ENCODE peak calls at places on chromosomes 2 and 18, in seven cellular contexts. One of them, this sample, is unnamed.

GRCh38 chr2:167856190-167856589 is 391.2 kb downstream of the STK39 start:
- DNase-seq in fibroblast of villous mesenchyme: no peak
- DNase-seq in gastrocnemius medialis: no peak
- DNase-seq in NT2/D1: no peak
- DNase-seq in AG04450: no peak
- DNase-seq in GM12878: no peak
- DNase-seq in sigmoid colon: no peak
- DNase-seq in this sample: no peak

GRCh38 chr2:230924470-230925341 is at the start of gene GPR55:
- DNase-seq in fibroblast of villous mesenchyme: no peak
- DNase-seq in gastrocnemius medialis: no peak
- DNase-seq in NT2/D1: no peak
- DNase-seq in AG04450: no peak
- DNase-seq in GM12878: peak; percentile 56
- DNase-seq in sigmoid colon: peak; percentile 60
- DNase-seq in this sample: peak; percentile 54

GRCh38 chr2:19916385-19916784 is 14.6 kb upstream of the TTC32 start:
- DNase-seq in fibroblast of villous mesenchyme: no peak
- DNase-seq in gastrocnemius medialis: no peak
- DNase-seq in NT2/D1: no peak
- DNase-seq in AG04450: no peak
- DNase-seq in GM12878: no peak
- DNase-seq in sigmoid colon: no peak
- DNase-seq in this sample: no peak

GRCh38 chr2:193303464-193303863 is 1108.7 kb upstream of the TMEFF2 start:
- DNase-seq in fibroblast of villous mesenchyme: no peak
- DNase-seq in gastrocnemius medialis: no peak
- DNase-seq in NT2/D1: no peak
- DNase-seq in AG04450: no peak
- DNase-seq in GM12878: no peak
- DNase-seq in sigmoid colon: no peak
- DNase-seq in this sample: no peak

GRCh38 chr2:111138834-111139233 is 18.1 kb downstream of the BCL2L11 start:
- DNase-seq in fibroblast of villous mesenchyme: no peak
- DNase-seq in gastrocnemius medialis: no peak
- DNase-seq in NT2/D1: no peak
- DNase-seq in AG04450: no peak
- DNase-seq in GM12878: no peak
- DNase-seq in sigmoid colon: no peak
- DNase-seq in this sample: no peak

GRCh38 chr2:29223851-29224692 is 108.9 kb downstream of the CLIP4 start:
- DNase-seq in fibroblast of villous mesenchyme: peak; percentile 85
- DNase-seq in gastrocnemius medialis: peak; percentile 51
- DNase-seq in NT2/D1: no peak
- DNase-seq in AG04450: peak; percentile 11
- DNase-seq in GM12878: no peak
- DNase-seq in sigmoid colon: peak; percentile 80
- DNase-seq in this sample: peak; percentile 80

GRCh38 chr2:163723881-163724280 is 11.9 kb downstream of the FIGN start:
- DNase-seq in fibroblast of villous mesenchyme: no peak
- DNase-seq in gastrocnemius medialis: no peak
- DNase-seq in NT2/D1: no peak
- DNase-seq in AG04450: no peak
- DNase-seq in GM12878: no peak
- DNase-seq in sigmoid colon: no peak
- DNase-seq in this sample: no peak

GRCh38 chr18:57794951-57795728 is 8.0 kb downstream of the ATP8B1 start:
- DNase-seq in fibroblast of villous mesenchyme: no peak
- DNase-seq in gastrocnemius medialis: no peak
- DNase-seq in NT2/D1: no peak
- DNase-seq in AG04450: no peak
- DNase-seq in GM12878: no peak
- DNase-seq in sigmoid colon: no peak
- DNase-seq in this sample: no peak

GRCh38 chr18:23155537-23155936 is 20.3 kb downstream of the CABLES1 start:
- DNase-seq in fibroblast of villous mesenchyme: no peak
- DNase-seq in gastrocnemius medialis: no peak
- DNase-seq in NT2/D1: no peak
- DNase-seq in AG04450: no peak
- DNase-seq in GM12878: no peak
- DNase-seq in sigmoid colon: no peak
- DNase-seq in this sample: no peak

GRCh38 chr18:70365361-70365760 is 76.5 kb downstream of the SOCS6 start:
- DNase-seq in fibroblast of villous mesenchyme: no peak
- DNase-seq in gastrocnemius medialis: no peak
- DNase-seq in NT2/D1: no peak
- DNase-seq in AG04450: no peak
- DNase-seq in GM12878: no peak
- DNase-seq in sigmoid colon: no peak
- DNase-seq in this sample: no peak

GRCh38 chr2:68994864-68995263 is 18.1 kb upstream of the ANTXR1 start:
- DNase-seq in fibroblast of villous mesenchyme: peak; percentile 33
- DNase-seq in gastrocnemius medialis: peak; percentile 13
- DNase-seq in NT2/D1: no peak
- DNase-seq in AG04450: no peak
- DNase-seq in GM12878: no peak
- DNase-seq in sigmoid colon: peak; percentile 64
- DNase-seq in this sample: peak; percentile 76

GRCh38 chr2:8285081-8285480 is 396.8 kb upstream of the ID2 start:
- DNase-seq in fibroblast of villous mesenchyme: no peak
- DNase-seq in gastrocnemius medialis: no peak
- DNase-seq in NT2/D1: no peak
- DNase-seq in AG04450: no peak
- DNase-seq in GM12878: no peak
- DNase-seq in sigmoid colon: no peak
- DNase-seq in this sample: no peak

GRCh38 chr18:44090453-44090852 is 590.2 kb upstream of the SETBP1 start:
- DNase-seq in fibroblast of villous mesenchyme: no peak
- DNase-seq in gastrocnemius medialis: no peak
- DNase-seq in NT2/D1: no peak
- DNase-seq in AG04450: no peak
- DNase-seq in GM12878: no peak
- DNase-seq in sigmoid colon: no peak
- DNase-seq in this sample: no peak

GRCh38 chr2:67600472-67600871 is 203.3 kb downstream of the ETAA1 start:
- DNase-seq in fibroblast of villous mesenchyme: no peak
- DNase-seq in gastrocnemius medialis: no peak
- DNase-seq in NT2/D1: no peak
- DNase-seq in AG04450: no peak
- DNase-seq in GM12878: no peak
- DNase-seq in sigmoid colon: no peak
- DNase-seq in this sample: no peak

GRCh38 chr2:68463287-68463877 is 3.7 kb downstream of the FBXO48 start:
- DNase-seq in fibroblast of villous mesenchyme: peak; percentile 71
- DNase-seq in gastrocnemius medialis: no peak
- DNase-seq in NT2/D1: peak; percentile 57
- DNase-seq in AG04450: peak; percentile 21
- DNase-seq in GM12878: no peak
- DNase-seq in sigmoid colon: no peak
- DNase-seq in this sample: no peak

GRCh38 chr2:263774-264492 is at the start of gene SH3YL1:
- DNase-seq in fibroblast of villous mesenchyme: peak; percentile 41
- DNase-seq in gastrocnemius medialis: peak; percentile 6
- DNase-seq in NT2/D1: no peak
- DNase-seq in AG04450: no peak
- DNase-seq in GM12878: no peak
- DNase-seq in sigmoid colon: peak; percentile 71
- DNase-seq in this sample: no peak

GRCh38 chr2:218474527-218474926 is 55.6 kb downstream of the VIL1 start:
- DNase-seq in fibroblast of villous mesenchyme: peak; percentile 13
- DNase-seq in gastrocnemius medialis: no peak
- DNase-seq in NT2/D1: no peak
- DNase-seq in AG04450: no peak
- DNase-seq in GM12878: no peak
- DNase-seq in sigmoid colon: no peak
- DNase-seq in this sample: no peak

GRCh38 chr2:218471982-218472381 is 53.1 kb downstream of the VIL1 start:
- DNase-seq in fibroblast of villous mesenchyme: no peak
- DNase-seq in gastrocnemius medialis: no peak
- DNase-seq in NT2/D1: no peak
- DNase-seq in AG04450: no peak
- DNase-seq in GM12878: no peak
- DNase-seq in sigmoid colon: no peak
- DNase-seq in this sample: peak; percentile 35

GRCh38 chr2:218471070-218471469 is 52.1 kb downstream of the VIL1 start:
- DNase-seq in fibroblast of villous mesenchyme: no peak
- DNase-seq in gastrocnemius medialis: no peak
- DNase-seq in NT2/D1: no peak
- DNase-seq in AG04450: no peak
- DNase-seq in GM12878: no peak
- DNase-seq in sigmoid colon: no peak
- DNase-seq in this sample: no peak

GRCh38 chr2:218472980-218473379 is 54.1 kb downstream of the VIL1 start:
- DNase-seq in fibroblast of villous mesenchyme: no peak
- DNase-seq in gastrocnemius medialis: no peak
- DNase-seq in NT2/D1: no peak
- DNase-seq in AG04450: no peak
- DNase-seq in GM12878: no peak
- DNase-seq in sigmoid colon: no peak
- DNase-seq in this sample: no peak

GRCh38 chr2:218470454-218470853 is 51.5 kb downstream of the VIL1 start:
- DNase-seq in fibroblast of villous mesenchyme: no peak
- DNase-seq in gastrocnemius medialis: no peak
- DNase-seq in NT2/D1: no peak
- DNase-seq in AG04450: no peak
- DNase-seq in GM12878: no peak
- DNase-seq in sigmoid colon: no peak
- DNase-seq in this sample: no peak
- H3K4me3 ChIP-seq in fibroblast of villous mesenchyme: no peak overlapping the region
- H3K4me3 ChIP-seq in gastrocnemius medialis: no peak overlapping the region
- H3K4me3 ChIP-seq in NT2/D1: no peak overlapping the region
- H3K4me3 ChIP-seq in AG04450: no peak overlapping the region
- H3K4me3 ChIP-seq in GM12878: no peak overlapping the region
- H3K4me3 ChIP-seq in sigmoid colon: no peak overlapping the region
- H3K4me3 ChIP-seq in this sample: no peak overlapping the region

GRCh38 chr2:158659483-158659882 is 135.6 kb upstream of the DAPL1 start:
- DNase-seq in fibroblast of villous mesenchyme: no peak
- DNase-seq in gastrocnemius medialis: no peak
- DNase-seq in NT2/D1: no peak
- DNase-seq in AG04450: no peak
- DNase-seq in GM12878: no peak
- DNase-seq in sigmoid colon: no peak
- DNase-seq in this sample: no peak

GRCh38 chr2:158664987-158665386 is 130.1 kb upstream of the DAPL1 start:
- DNase-seq in fibroblast of villous mesenchyme: no peak
- DNase-seq in gastrocnemius medialis: no peak
- DNase-seq in NT2/D1: no peak
- DNase-seq in AG04450: no peak
- DNase-seq in GM12878: no peak
- DNase-seq in sigmoid colon: no peak
- DNase-seq in this sample: no peak

GRCh38 chr2:158663796-158664195 is 131.3 kb upstream of the DAPL1 start:
- DNase-seq in fibroblast of villous mesenchyme: no peak
- DNase-seq in gastrocnemius medialis: no peak
- DNase-seq in NT2/D1: no peak
- DNase-seq in AG04450: no peak
- DNase-seq in GM12878: no peak
- DNase-seq in sigmoid colon: no peak
- DNase-seq in this sample: no peak

GRCh38 chr2:158662406-158662805 is 132.7 kb upstream of the DAPL1 start:
- DNase-seq in fibroblast of villous mesenchyme: no peak
- DNase-seq in gastrocnemius medialis: no peak
- DNase-seq in NT2/D1: no peak
- DNase-seq in AG04450: no peak
- DNase-seq in GM12878: no peak
- DNase-seq in sigmoid colon: no peak
- DNase-seq in this sample: no peak

GRCh38 chr2:158661231-158661630 is 133.9 kb upstream of the DAPL1 start:
- DNase-seq in fibroblast of villous mesenchyme: no peak
- DNase-seq in gastrocnemius medialis: no peak
- DNase-seq in NT2/D1: no peak
- DNase-seq in AG04450: no peak
- DNase-seq in GM12878: no peak
- DNase-seq in sigmoid colon: no peak
- DNase-seq in this sample: no peak
- H3K4me3 ChIP-seq in fibroblast of villous mesenchyme: no peak overlapping the region
- H3K4me3 ChIP-seq in gastrocnemius medialis: no peak overlapping the region
- H3K4me3 ChIP-seq in NT2/D1: no peak overlapping the region
- H3K4me3 ChIP-seq in AG04450: no peak overlapping the region
- H3K4me3 ChIP-seq in GM12878: no peak overlapping the region
- H3K4me3 ChIP-seq in sigmoid colon: no peak overlapping the region
- H3K4me3 ChIP-seq in this sample: no peak overlapping the region

GRCh38 chr2:12714391-12715221 is 2.1 kb upstream of the TRIB2 start:
- DNase-seq in fibroblast of villous mesenchyme: peak; percentile 23
- DNase-seq in gastrocnemius medialis: no peak
- DNase-seq in NT2/D1: no peak
- DNase-seq in AG04450: no peak
- DNase-seq in GM12878: no peak
- DNase-seq in sigmoid colon: no peak
- DNase-seq in this sample: no peak

GRCh38 chr2:12717191-12717987 is 653 bp downstream of the TRIB2 start:
- DNase-seq in fibroblast of villous mesenchyme: peak; percentile 74
- DNase-seq in gastrocnemius medialis: no peak
- DNase-seq in NT2/D1: no peak
- DNase-seq in AG04450: no peak
- DNase-seq in GM12878: no peak
- DNase-seq in sigmoid colon: peak; percentile 79
- DNase-seq in this sample: peak; percentile 83

GRCh38 chr2:12715878-12716249 is 872 bp upstream of the TRIB2 start:
- DNase-seq in fibroblast of villous mesenchyme: peak; percentile 81
- DNase-seq in gastrocnemius medialis: no peak
- DNase-seq in NT2/D1: no peak
- DNase-seq in AG04450: peak; percentile 47
- DNase-seq in GM12878: no peak
- DNase-seq in sigmoid colon: peak; percentile 90
- DNase-seq in this sample: peak; percentile 86

GRCh38 chr2:12716250-12717190 is at the start of gene TRIB2:
- DNase-seq in fibroblast of villous mesenchyme: peak; percentile 93
- DNase-seq in gastrocnemius medialis: peak; percentile 77
- DNase-seq in NT2/D1: no peak
- DNase-seq in AG04450: peak; percentile 65
- DNase-seq in GM12878: no peak
- DNase-seq in sigmoid colon: peak; percentile 92
- DNase-seq in this sample: peak; percentile 82

GRCh38 chr2:12715258-12715865 is 1.4 kb upstream of the TRIB2 start:
- DNase-seq in fibroblast of villous mesenchyme: no peak
- DNase-seq in gastrocnemius medialis: no peak
- DNase-seq in NT2/D1: no peak
- DNase-seq in AG04450: no peak
- DNase-seq in GM12878: no peak
- DNase-seq in sigmoid colon: no peak
- DNase-seq in this sample: no peak
- H3K4me3 ChIP-seq in fibroblast of villous mesenchyme: peak overlapping the region; percentile 93
- H3K4me3 ChIP-seq in gastrocnemius medialis: no peak overlapping the region
- H3K4me3 ChIP-seq in NT2/D1: peak overlapping the region; percentile 15
- H3K4me3 ChIP-seq in AG04450: peak overlapping the region; percentile 74
- H3K4me3 ChIP-seq in GM12878: no peak overlapping the region
- H3K4me3 ChIP-seq in sigmoid colon: no peak overlapping the region
- H3K4me3 ChIP-seq in this sample: peak overlapping the region; percentile 89

GRCh38 chr2:181781082-181781786 is 100.9 kb upstream of the NEUROD1 start:
- DNase-seq in fibroblast of villous mesenchyme: no peak
- DNase-seq in gastrocnemius medialis: no peak
- DNase-seq in NT2/D1: no peak
- DNase-seq in AG04450: no peak
- DNase-seq in GM12878: no peak
- DNase-seq in sigmoid colon: no peak
- DNase-seq in this sample: no peak
- H3K4me3 ChIP-seq in fibroblast of villous mesenchyme: no peak overlapping the region
- H3K4me3 ChIP-seq in gastrocnemius medialis: no peak overlapping the region
- H3K4me3 ChIP-seq in NT2/D1: no peak overlapping the region
- H3K4me3 ChIP-seq in AG04450: no peak overlapping the region
- H3K4me3 ChIP-seq in GM12878: no peak overlapping the region
- H3K4me3 ChIP-seq in sigmoid colon: no peak overlapping the region
- H3K4me3 ChIP-seq in this sample: no peak overlapping the region

This sample was measured in tibial artery.